ENCODE peak calls at places on chromosome 9, in six cellular contexts. L is IMR-90, S is tibial nerve, U is sigmoid colon, E is lower leg skin, R is breast epithelium. I is an unnamed sample.

GRCh38 chr9:137924169-137924568 is 46.6 kb downstream of the CACNA1B start:
- DNase-seq in R (no peak), U (no peak), E (no peak), S (no peak), L (no peak), I (no peak)

GRCh38 chr9:81522721-81523551 is 166.4 kb downstream of the TLE1 start:
- DNase-seq in U (no peak), L (peak; percentile 66), R (no peak), S (no peak), E (no peak), I (no peak)

GRCh38 chr9:136988872-136989271 is 3.4 kb upstream of the PAXX start:
- DNase-seq in U (no peak), E (no peak), S (no peak), L (no peak), R (no peak), I (no peak)

GRCh38 chr9:27430754-27431540 is 93.1 kb upstream of the IFNK start:
- DNase-seq in S (no peak), E (no peak), L (no peak), R (no peak), U (no peak), I (no peak)

GRCh38 chr9:88433583-88434240 is 45.5 kb downstream of the SPIN1 start:
- DNase-seq in R (no peak), L (peak; percentile 56), S (no peak), E (no peak), U (no peak), I (no peak)

GRCh38 chr9:15271403-15271802 is 35.6 kb downstream of the TTC39B start:
- DNase-seq in S (no peak), R (no peak), E (no peak), U (no peak), L (no peak), I (no peak)

GRCh38 chr9:2390028-2390427 is 231.6 kb upstream of the VLDLR start:
- DNase-seq in E (no peak), U (no peak), L (no peak), S (no peak), R (no peak), I (no peak)

GRCh38 chr9:122389195-122389594 is 18.4 kb downstream of the PTGS1 start:
- DNase-seq in L (no peak), U (no peak), E (peak; percentile 28), R (no peak), S (no peak), I (no peak)

GRCh38 chr9:8855046-8855445 is 1055.5 kb upstream of the DMAC1 start:
- DNase-seq in L (no peak), E (no peak), U (no peak), R (no peak), S (no peak), I (no peak)

GRCh38 chr9:121557581-121558422 is 58.2 kb upstream of the GGTA1 start:
- DNase-seq in U (peak; percentile 85), E (peak; percentile 91), S (no peak), R (peak; percentile 66), L (peak; percentile 92), I (peak; percentile 51)

GRCh38 chr9:29691758-29692407 is 2118.6 kb upstream of the C9orf72 start:
- DNase-seq in L (no peak), R (no peak), U (no peak), E (no peak), S (no peak), I (no peak)

GRCh38 chr9:128159073-128159783 is 837 bp upstream of the BBLN start:
- DNase-seq in L (no peak), E (no peak), U (no peak), S (no peak), R (no peak), I (no peak)

GRCh38 chr9:3329361-3329760 is 196.4 kb downstream of the RFX3 start:
- DNase-seq in E (no peak), L (peak; percentile 67), U (no peak), S (no peak), R (no peak), I (no peak)

GRCh38 chr9:70390922-70391321 is 23.5 kb downstream of the KLF9 start:
- DNase-seq in L (no peak), S (no peak), E (no peak), U (no peak), R (no peak), I (no peak)

GRCh38 chr9:70229026-70229425 is 29.8 kb upstream of the SMC5 start:
- DNase-seq in L (no peak), E (no peak), S (no peak), R (no peak), U (no peak), I (no peak)

GRCh38 chr9:135524130-135524861 is 3.1 kb downstream of the LCN1 start:
- DNase-seq in S (no peak), E (peak; percentile 77), L (no peak), R (peak; percentile 43), U (peak; percentile 53), I (no peak)

GRCh38 chr9:83569326-83569725 is 31.1 kb upstream of the FRMD3 start:
- DNase-seq in S (no peak), L (no peak), U (no peak), R (no peak), E (no peak), I (no peak)

GRCh38 chr9:6640268-6641072 is 5.1 kb downstream of the GLDC start:
- DNase-seq in E (peak; percentile 49), S (no peak), R (no peak), U (peak; percentile 46), L (no peak), I (no peak)

DNA sequence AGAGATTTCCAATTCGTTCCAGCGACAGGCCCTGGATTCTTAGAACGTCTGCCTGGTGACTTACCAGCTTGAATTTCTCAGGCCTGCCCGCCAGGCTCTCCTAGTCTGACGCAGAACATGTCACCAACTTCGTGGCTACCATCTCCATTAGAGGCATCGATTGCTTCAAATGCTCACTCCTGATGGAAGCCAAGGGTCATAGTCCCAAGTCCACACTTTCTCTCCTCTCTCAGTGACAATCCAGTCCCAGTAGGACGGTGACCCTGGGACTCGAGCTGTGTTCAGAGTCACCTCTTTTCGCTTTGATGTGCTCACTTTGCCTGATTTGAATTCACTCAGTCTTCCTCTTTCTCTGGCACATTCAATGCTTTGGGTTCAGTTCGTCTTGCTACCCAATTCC is 94.8 kb downstream of the GADD45G start:
- DNase-seq in L (no peak), R (no peak), U (no peak), S (no peak), E (no peak), I (no peak)
- TF ChIP-seq POLR2A in L (no peak), R (no peak), U (no peak), S (no peak), E (no peak), I (no peak)

GRCh38 chr9:104968025-104968982 is 40.3 kb upstream of the ABCA1 start:
- DNase-seq in R (peak; percentile 83), E (peak; percentile 98), U (peak; percentile 97), S (peak; percentile 80), L (peak; percentile 90), I (peak; percentile 73)
- TF ChIP-seq POLR2A in R (no peak), E (no peak), U (peak; percentile 50), S (peak; percentile 32), L (no peak), I (no peak)

GRCh38 chr9:99819484-99820329 is 2.0 kb upstream of the NR4A3 start:
- DNase-seq in R (peak; percentile 86), U (peak; percentile 98), S (peak; percentile 85), E (peak; percentile 99), L (peak; percentile 96), I (peak; percentile 74)
- TF ChIP-seq POLR2A in R (peak; percentile 36), U (peak; percentile 65), S (peak; percentile 66), E (no peak), L (peak; percentile 82), I (peak; percentile 90)

GRCh38 chr9:130235558-130236435 is 29.8 kb upstream of the HMCN2 start:
- DNase-seq in U (peak; percentile 86), S (peak; percentile 51), E (peak; percentile 95), L (peak; percentile 50), R (peak; percentile 62), I (peak; percentile 66)

GRCh38 chr9:130234340-130235260 is 31.0 kb upstream of the HMCN2 start:
- DNase-seq in L (peak; percentile 72), S (no peak), R (no peak), E (no peak), U (peak; percentile 61), I (no peak)

GRCh38 chr9:130237071-130237470 is 28.5 kb upstream of the HMCN2 start:
- DNase-seq in E (no peak), U (peak; percentile 66), L (no peak), R (no peak), S (no peak), I (no peak)

GRCh38 chr9:130237763-130238524 is 27.6 kb upstream of the HMCN2 start:
- DNase-seq in U (peak; percentile 67), E (no peak), S (no peak), L (no peak), R (no peak), I (no peak)

DNA sequence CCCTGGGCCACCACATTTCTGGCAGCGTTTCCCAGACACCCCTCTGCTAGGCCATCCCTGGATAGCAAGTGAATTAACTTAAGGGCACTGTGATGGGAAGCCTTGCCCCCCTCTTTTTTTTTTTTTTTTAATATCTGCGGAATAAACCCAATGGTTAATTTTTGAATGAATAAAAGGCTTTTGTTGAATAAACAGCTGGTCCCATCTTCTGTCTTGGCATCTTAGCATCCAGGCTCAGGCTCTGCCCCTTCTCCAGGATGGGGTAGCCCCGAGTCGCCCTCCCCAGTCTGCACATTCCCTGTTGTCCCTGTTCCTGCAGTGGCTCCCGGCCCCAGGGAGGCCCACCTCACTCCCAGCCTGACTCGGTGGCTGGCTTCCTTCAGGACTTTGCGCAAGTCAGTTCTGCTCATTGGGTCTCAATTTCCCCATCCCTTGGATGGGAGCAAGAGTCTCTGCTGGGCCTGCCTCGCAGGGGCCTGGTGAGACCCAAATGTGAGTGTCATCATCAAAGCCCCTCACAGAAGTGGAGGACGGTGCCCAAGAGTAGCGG is 29.0 kb upstream of the HMCN2 start:
- DNase-seq in R (no peak), L (no peak), S (no peak), E (no peak), U (peak; percentile 73), I (no peak)
- TF ChIP-seq POLR2A in R (no peak), L (no peak), S (no peak), E (no peak), U (no peak), I (no peak)

I was measured in GM12891.